ENCODE peak calls at places on chromosome 14, in six cellular contexts. A, M, N, H, Z and V are unnamed samples.

GRCh38 chr14:96065661-96066459 is 26.7 kb downstream of the C14orf132 start:
- DNase-seq in A (no peak), Z (no peak), M (peak; percentile 78), N (no peak), H (no peak), V (no peak)

GRCh38 chr14:105474478-105475268 is at the start of gene CRIP2:
- DNase-seq in H (no peak), N (no peak), M (peak; percentile 91), Z (no peak), A (peak; percentile 89), V (no peak)

GRCh38 chr14:102905116-102906108 is 17.1 kb upstream of the AMN start:
- DNase-seq in M (no peak), N (no peak), Z (no peak), A (no peak), H (no peak), V (no peak)

GRCh38 chr14:100409016-100409385 is 85.9 kb downstream of the SLC25A47 start:
- DNase-seq in H (no peak), M (peak; percentile 50), Z (no peak), A (peak; percentile 37), N (no peak), V (no peak)

GRCh38 chr14:96146131-96146771 is 58.4 kb upstream of the BDKRB2 start:
- DNase-seq in N (no peak), M (no peak), A (no peak), Z (no peak), H (no peak), V (no peak)

GRCh38 chr14:21541413-21542074 is 15.4 kb upstream of the SALL2 start:
- DNase-seq in Z (no peak), N (no peak), M (no peak), A (no peak), H (no peak), V (no peak)

GRCh38 chr14:38419579-38419978 is 163.7 kb upstream of the CLEC14A start:
- DNase-seq in Z (no peak), N (no peak), A (no peak), H (no peak), M (no peak), V (no peak)

GRCh38 chr14:84273181-84273580 is 1256.8 kb upstream of the FLRT2 start:
- DNase-seq in H (no peak), N (no peak), M (no peak), A (no peak), Z (no peak), V (no peak)

GRCh38 chr14:61718039-61718438 is 22.7 kb downstream of the HIF1A start:
- DNase-seq in M (no peak), Z (no peak), H (no peak), A (no peak), N (no peak), V (no peak)

GRCh38 chr14:61716956-61717355 is 21.6 kb downstream of the HIF1A start:
- DNase-seq in A (no peak), N (no peak), M (no peak), Z (no peak), H (no peak), V (no peak)

GRCh38 chr14:61724133-61724532 is 28.8 kb downstream of the HIF1A start:
- DNase-seq in A (no peak), N (no peak), M (no peak), Z (no peak), H (no peak), V (no peak)

GRCh38 chr14:61720302-61720677 is 25.0 kb downstream of the HIF1A start:
- DNase-seq in A (no peak), Z (no peak), M (no peak), H (no peak), N (no peak), V (no peak)

DNA sequence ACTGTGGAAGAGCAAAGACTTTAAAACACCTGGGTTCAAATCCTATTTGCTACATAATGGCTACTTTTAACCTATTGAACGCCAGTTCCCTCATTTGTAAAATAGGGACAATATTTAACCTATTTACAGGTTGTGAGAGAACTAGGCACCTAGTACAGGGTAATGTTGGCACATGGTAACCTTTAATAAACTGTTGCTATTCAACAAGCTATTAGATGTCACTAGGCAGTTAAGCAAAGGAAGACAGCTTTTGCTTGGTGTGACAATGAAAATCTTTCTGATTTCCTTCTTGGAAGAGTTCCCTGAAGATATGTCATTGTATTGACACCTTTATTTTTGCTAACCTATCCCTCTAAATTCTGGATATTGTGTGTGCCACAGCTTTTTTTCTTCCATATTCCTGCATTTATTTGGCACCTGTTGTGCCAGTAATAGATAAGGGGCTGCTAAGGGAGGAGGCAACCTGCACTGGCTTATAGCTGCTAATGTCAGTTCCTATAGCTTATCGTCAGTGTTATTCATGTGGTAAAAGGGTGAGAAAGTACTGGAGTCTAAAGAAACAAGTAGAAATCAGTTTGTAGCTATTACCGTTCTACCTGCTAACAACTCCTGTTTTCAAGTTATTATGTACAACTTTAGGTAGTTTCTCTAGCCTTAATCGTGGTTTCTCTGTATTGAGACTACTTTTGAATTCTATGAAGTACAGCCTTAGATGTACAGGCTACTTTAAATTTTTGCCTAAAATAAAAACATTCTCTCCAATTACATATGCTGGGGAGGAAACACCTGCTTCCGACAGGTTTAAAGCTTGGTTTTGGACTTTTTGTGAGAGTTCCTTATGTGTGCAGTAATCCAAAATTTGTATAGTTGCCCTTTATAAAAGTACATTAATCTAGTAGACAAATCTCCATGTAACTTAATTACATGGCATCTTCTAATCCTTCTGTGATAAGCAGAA is 24.3 kb downstream of the HIF1A start:
- DNase-seq in H (no peak), N (no peak), M (no peak), Z (no peak), A (no peak), V (no peak)
- H3K4me2 ChIP-seq in H (no peak overlapping the region), N (peak overlapping the region; percentile 28), M (no peak overlapping the region), Z (no peak overlapping the region), A (no peak overlapping the region), V (peak overlapping the region; percentile 26)

GRCh38 chr14:93943052-93943451 is 15.9 kb downstream of the FAM181A start:
- DNase-seq in Z (no peak), M (no peak), A (no peak), H (no peak), N (no peak), V (no peak)

GRCh38 chr14:93943930-93944329 is 16.8 kb downstream of the FAM181A start:
- DNase-seq in H (no peak), N (no peak), A (no peak), M (no peak), Z (no peak), V (no peak)

GRCh38 chr14:93939304-93940229 is 12.4 kb downstream of the FAM181A start:
- DNase-seq in Z (no peak), A (peak; percentile 76), H (peak; percentile 78), N (peak; percentile 25), M (peak; percentile 96), V (peak; percentile 56)

GRCh38 chr14:93940437-93940836 is 13.3 kb downstream of the FAM181A start:
- DNase-seq in N (no peak), A (no peak), H (no peak), M (no peak), Z (no peak), V (no peak)

DNA sequence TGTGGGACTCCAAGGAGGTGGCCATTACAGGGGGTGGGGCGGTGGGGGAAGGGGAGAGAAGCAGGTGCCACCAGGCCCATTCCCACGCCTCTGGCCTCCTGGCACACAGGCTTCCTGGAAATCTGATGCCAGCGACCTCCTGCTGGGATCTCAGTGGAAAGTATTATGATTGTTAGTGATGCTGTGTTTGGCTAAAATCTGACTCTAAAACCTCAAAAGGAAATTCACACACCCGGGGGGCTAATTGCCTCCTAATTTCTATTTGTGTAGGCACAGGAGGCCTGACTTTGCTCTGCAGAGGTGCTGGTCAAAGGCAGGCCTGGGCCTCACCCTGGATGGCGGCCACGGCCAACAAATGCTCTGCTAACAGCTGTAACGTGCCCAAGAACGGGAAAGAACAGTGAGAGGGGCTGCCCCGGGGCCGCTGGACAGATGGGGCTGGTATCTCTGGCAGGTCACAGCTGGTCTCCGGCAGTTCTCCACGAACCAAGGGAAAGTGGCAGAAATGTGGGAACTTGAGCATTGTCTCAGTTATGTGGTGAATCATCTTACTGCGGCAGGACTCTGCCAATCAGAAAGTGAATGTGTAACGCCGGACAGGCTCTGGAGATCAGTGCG is 14.3 kb downstream of the FAM181A start:
- DNase-seq in N (no peak), Z (no peak), A (no peak), H (no peak), M (no peak), V (no peak)
- TF ChIP-seq YY1 in N (no peak), Z (no peak), A (no peak), H (no peak), M (no peak), V (no peak)

GRCh38 chr14:65243766-65244442 is 141.6 kb upstream of the MAX start:
- DNase-seq in H (no peak), Z (peak; percentile 78), A (no peak), M (no peak), N (no peak), V (no peak)

GRCh38 chr14:65239897-65240296 is 137.6 kb upstream of the MAX start:
- DNase-seq in A (no peak), Z (no peak), M (no peak), N (no peak), H (no peak), V (no peak)

GRCh38 chr14:65239143-65239672 is 136.9 kb upstream of the MAX start:
- DNase-seq in A (no peak), M (no peak), H (no peak), N (no peak), Z (peak; percentile 61), V (no peak)

GRCh38 chr14:65242732-65243134 is 140.4 kb upstream of the MAX start:
- DNase-seq in H (no peak), M (no peak), N (no peak), Z (peak; percentile 95), A (no peak), V (no peak)

DNA sequence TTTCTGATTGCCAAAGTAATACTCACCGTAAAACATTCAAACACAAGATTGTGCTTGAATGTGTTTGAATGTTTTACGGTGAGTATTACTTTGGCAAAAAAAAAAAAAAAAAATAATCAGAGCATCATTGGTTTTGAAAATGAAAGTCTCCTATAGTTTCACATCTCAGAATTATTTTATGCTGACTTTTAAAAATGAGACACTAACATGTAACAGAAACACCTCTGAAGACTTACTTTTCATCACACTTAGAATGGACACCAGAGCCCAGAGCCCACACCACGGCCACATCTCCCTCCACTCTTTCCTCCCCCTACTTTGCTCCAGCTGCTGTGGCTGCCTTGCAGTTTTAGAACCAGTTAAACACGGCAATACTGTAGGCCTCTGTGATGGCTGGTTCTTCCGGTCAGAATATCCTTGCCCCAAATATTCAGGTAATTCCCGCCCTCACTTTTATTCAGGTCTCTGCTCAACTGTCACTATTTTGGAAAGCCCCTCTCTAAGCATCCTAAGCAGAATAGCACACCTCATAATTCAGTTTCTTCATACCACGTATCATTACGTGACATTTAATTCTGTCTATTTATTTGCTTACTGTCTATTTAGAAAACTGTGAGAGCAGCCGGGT is 138.9 kb upstream of the MAX start:
- DNase-seq in M (no peak), N (no peak), Z (no peak), H (no peak), A (no peak), V (no peak)
- H2AFZ ChIP-seq in M (no peak overlapping the region), N (peak overlapping the region; percentile 52), Z (no peak overlapping the region), H (no peak overlapping the region), A (peak overlapping the region; percentile 55), V (no peak overlapping the region)

DNA sequence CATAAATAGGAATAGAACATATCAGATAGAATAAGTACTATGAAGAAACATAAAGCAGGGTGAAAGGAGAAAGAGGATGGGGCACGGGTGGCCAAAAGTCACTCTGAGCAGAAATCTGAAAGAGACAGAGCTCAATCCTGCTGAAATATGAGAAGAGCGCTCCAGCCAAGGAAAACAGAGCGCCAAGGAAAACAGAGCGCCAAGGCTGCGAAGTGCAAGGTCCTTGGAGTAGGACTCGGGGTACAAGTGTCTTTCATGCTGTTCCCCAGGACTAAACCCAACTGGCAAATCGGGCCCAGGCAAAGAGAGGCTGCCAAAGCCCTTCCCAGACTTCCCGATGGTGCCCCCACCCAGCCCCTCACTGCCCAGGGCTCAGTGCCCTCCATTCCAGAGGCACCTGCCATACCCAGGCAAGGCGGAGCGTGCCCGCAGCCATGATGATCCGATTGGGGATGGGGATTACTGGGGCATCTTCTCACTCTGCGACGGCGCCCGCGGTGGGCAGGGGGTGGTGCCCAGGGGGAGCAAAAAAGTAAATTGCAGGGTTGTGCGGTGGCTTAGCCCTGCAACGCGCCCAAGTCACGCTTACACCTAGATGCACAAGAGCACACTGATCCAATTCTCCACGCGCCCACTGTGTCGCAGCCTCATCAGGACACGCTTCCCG is 1.7 kb downstream of the LTBP2 start:
- DNase-seq in N (no peak), Z (no peak), H (no peak), A (no peak), M (no peak), V (no peak)
- H3K4me2 ChIP-seq in N (no peak overlapping the region), Z (no peak overlapping the region), H (peak overlapping the region; percentile 76), A (no peak overlapping the region), M (peak overlapping the region; percentile 93), V (no peak overlapping the region)